ENCODE peak calls at places on chromosome 19, in eight cellular contexts. One of them, this sample, is unnamed.

GRCh38 chr19:53982056-53982455 is 9.4 kb upstream of the CACNG6 start:
- DNase-seq in body of pancreas: no peak
- DNase-seq in lower leg skin: no peak
- DNase-seq in H54: no peak
- DNase-seq in IMR-90: no peak
- DNase-seq in uterus: no peak
- DNase-seq in ovary: no peak
- DNase-seq in H1: peak; percentile 67
- DNase-seq in this sample: no peak

GRCh38 chr19:57803594-57804325 is 11.0 kb downstream of the ZNF552 start:
- DNase-seq in body of pancreas: no peak
- DNase-seq in lower leg skin: no peak
- DNase-seq in H54: peak; percentile 52
- DNase-seq in IMR-90: peak; percentile 79
- DNase-seq in uterus: peak; percentile 23
- DNase-seq in ovary: peak; percentile 52
- DNase-seq in H1: peak; percentile 78
- DNase-seq in this sample: no peak

GRCh38 chr19:15266683-15267082 is 34.4 kb upstream of the EPHX3 start:
- DNase-seq in body of pancreas: no peak
- DNase-seq in lower leg skin: no peak
- DNase-seq in H54: no peak
- DNase-seq in IMR-90: no peak
- DNase-seq in uterus: no peak
- DNase-seq in ovary: no peak
- DNase-seq in H1: no peak
- DNase-seq in this sample: no peak

GRCh38 chr19:33501957-33502356 is 19.6 kb downstream of the PEPD start:
- DNase-seq in body of pancreas: no peak
- DNase-seq in lower leg skin: no peak
- DNase-seq in H54: no peak
- DNase-seq in IMR-90: no peak
- DNase-seq in uterus: no peak
- DNase-seq in ovary: no peak
- DNase-seq in H1: no peak
- DNase-seq in this sample: no peak

GRCh38 chr19:58475714-58476497 is at the start of gene ZNF446:
- DNase-seq in body of pancreas: peak; percentile 98
- DNase-seq in lower leg skin: peak; percentile 98
- DNase-seq in H54: peak; percentile 99
- DNase-seq in IMR-90: peak; percentile 94
- DNase-seq in uterus: peak; percentile 96
- DNase-seq in ovary: peak; percentile 97
- DNase-seq in H1: peak; percentile 93
- DNase-seq in this sample: peak; percentile 98

GRCh38 chr19:38742296-38742695 is 2.0 kb downstream of the CAPN12 start:
- DNase-seq in body of pancreas: no peak
- DNase-seq in lower leg skin: no peak
- DNase-seq in H54: no peak
- DNase-seq in IMR-90: no peak
- DNase-seq in uterus: no peak
- DNase-seq in ovary: peak; percentile 28
- DNase-seq in H1: no peak
- DNase-seq in this sample: no peak

GRCh38 chr19:6987850-6988249 is 33.4 kb downstream of the MBD3L2B start:
- DNase-seq in body of pancreas: peak; percentile 15
- DNase-seq in lower leg skin: no peak
- DNase-seq in H54: no peak
- DNase-seq in IMR-90: no peak
- DNase-seq in uterus: no peak
- DNase-seq in ovary: no peak
- DNase-seq in H1: no peak
- DNase-seq in this sample: no peak

GRCh38 chr19:39802958-39803357 is 24.3 kb downstream of the LEUTX start:
- DNase-seq in body of pancreas: no peak
- DNase-seq in lower leg skin: no peak
- DNase-seq in H54: no peak
- DNase-seq in IMR-90: no peak
- DNase-seq in uterus: no peak
- DNase-seq in ovary: no peak
- DNase-seq in H1: no peak
- DNase-seq in this sample: no peak

GRCh38 chr19:5936308-5936980 is 22.4 kb downstream of the CAPS start:
- DNase-seq in body of pancreas: peak; percentile 54
- DNase-seq in lower leg skin: no peak
- DNase-seq in H54: no peak
- DNase-seq in IMR-90: no peak
- DNase-seq in uterus: no peak
- DNase-seq in ovary: no peak
- DNase-seq in H1: no peak
- DNase-seq in this sample: no peak

GRCh38 chr19:5933391-5933998 is 19.4 kb downstream of the CAPS start:
- DNase-seq in body of pancreas: no peak
- DNase-seq in lower leg skin: no peak
- DNase-seq in H54: no peak
- DNase-seq in IMR-90: no peak
- DNase-seq in uterus: peak; percentile 47
- DNase-seq in ovary: no peak
- DNase-seq in H1: no peak
- DNase-seq in this sample: no peak

GRCh38 chr19:5934002-5934401 is 19.9 kb downstream of the CAPS start:
- DNase-seq in body of pancreas: no peak
- DNase-seq in lower leg skin: no peak
- DNase-seq in H54: no peak
- DNase-seq in IMR-90: peak; percentile 16
- DNase-seq in uterus: no peak
- DNase-seq in ovary: no peak
- DNase-seq in H1: no peak
- DNase-seq in this sample: no peak

GRCh38 chr19:5935473-5936307 is 21.6 kb downstream of the CAPS start:
- DNase-seq in body of pancreas: no peak
- DNase-seq in lower leg skin: no peak
- DNase-seq in H54: no peak
- DNase-seq in IMR-90: peak; percentile 35
- DNase-seq in uterus: no peak
- DNase-seq in ovary: no peak
- DNase-seq in H1: no peak
- DNase-seq in this sample: no peak

GRCh38 chr19:5934779-5935472 is 20.9 kb downstream of the CAPS start:
- DNase-seq in body of pancreas: peak; percentile 39
- DNase-seq in lower leg skin: no peak
- DNase-seq in H54: no peak
- DNase-seq in IMR-90: peak; percentile 90
- DNase-seq in uterus: peak; percentile 78
- DNase-seq in ovary: peak; percentile 74
- DNase-seq in H1: no peak
- DNase-seq in this sample: no peak
- TF ChIP-seq POLR2A in body of pancreas: no peak
- TF ChIP-seq POLR2A in lower leg skin: no peak
- TF ChIP-seq POLR2A in H54: no peak
- TF ChIP-seq POLR2A in IMR-90: no peak
- TF ChIP-seq POLR2A in uterus: no peak
- TF ChIP-seq POLR2A in ovary: no peak
- TF ChIP-seq POLR2A in H1: no peak
- TF ChIP-seq POLR2A in this sample: no peak

GRCh38 chr19:13778398-13778797 is 4.1 kb downstream of the C19orf53 start:
- DNase-seq in body of pancreas: no peak
- DNase-seq in lower leg skin: no peak
- DNase-seq in H54: no peak
- DNase-seq in IMR-90: no peak
- DNase-seq in uterus: no peak
- DNase-seq in ovary: no peak
- DNase-seq in H1: no peak
- DNase-seq in this sample: no peak

GRCh38 chr19:13770013-13770635 is 4.1 kb upstream of the C19orf53 start:
- DNase-seq in body of pancreas: no peak
- DNase-seq in lower leg skin: no peak
- DNase-seq in H54: no peak
- DNase-seq in IMR-90: no peak
- DNase-seq in uterus: no peak
- DNase-seq in ovary: no peak
- DNase-seq in H1: no peak
- DNase-seq in this sample: no peak

GRCh38 chr19:13778847-13779246 is 4.6 kb downstream of the C19orf53 start:
- DNase-seq in body of pancreas: no peak
- DNase-seq in lower leg skin: no peak
- DNase-seq in H54: no peak
- DNase-seq in IMR-90: no peak
- DNase-seq in uterus: no peak
- DNase-seq in ovary: no peak
- DNase-seq in H1: no peak
- DNase-seq in this sample: no peak

GRCh38 chr19:13768510-13768909 is 4.2 kb downstream of the MRI1 start:
- DNase-seq in body of pancreas: no peak
- DNase-seq in lower leg skin: no peak
- DNase-seq in H54: no peak
- DNase-seq in IMR-90: no peak
- DNase-seq in uterus: no peak
- DNase-seq in ovary: no peak
- DNase-seq in H1: no peak
- DNase-seq in this sample: no peak

DNA sequence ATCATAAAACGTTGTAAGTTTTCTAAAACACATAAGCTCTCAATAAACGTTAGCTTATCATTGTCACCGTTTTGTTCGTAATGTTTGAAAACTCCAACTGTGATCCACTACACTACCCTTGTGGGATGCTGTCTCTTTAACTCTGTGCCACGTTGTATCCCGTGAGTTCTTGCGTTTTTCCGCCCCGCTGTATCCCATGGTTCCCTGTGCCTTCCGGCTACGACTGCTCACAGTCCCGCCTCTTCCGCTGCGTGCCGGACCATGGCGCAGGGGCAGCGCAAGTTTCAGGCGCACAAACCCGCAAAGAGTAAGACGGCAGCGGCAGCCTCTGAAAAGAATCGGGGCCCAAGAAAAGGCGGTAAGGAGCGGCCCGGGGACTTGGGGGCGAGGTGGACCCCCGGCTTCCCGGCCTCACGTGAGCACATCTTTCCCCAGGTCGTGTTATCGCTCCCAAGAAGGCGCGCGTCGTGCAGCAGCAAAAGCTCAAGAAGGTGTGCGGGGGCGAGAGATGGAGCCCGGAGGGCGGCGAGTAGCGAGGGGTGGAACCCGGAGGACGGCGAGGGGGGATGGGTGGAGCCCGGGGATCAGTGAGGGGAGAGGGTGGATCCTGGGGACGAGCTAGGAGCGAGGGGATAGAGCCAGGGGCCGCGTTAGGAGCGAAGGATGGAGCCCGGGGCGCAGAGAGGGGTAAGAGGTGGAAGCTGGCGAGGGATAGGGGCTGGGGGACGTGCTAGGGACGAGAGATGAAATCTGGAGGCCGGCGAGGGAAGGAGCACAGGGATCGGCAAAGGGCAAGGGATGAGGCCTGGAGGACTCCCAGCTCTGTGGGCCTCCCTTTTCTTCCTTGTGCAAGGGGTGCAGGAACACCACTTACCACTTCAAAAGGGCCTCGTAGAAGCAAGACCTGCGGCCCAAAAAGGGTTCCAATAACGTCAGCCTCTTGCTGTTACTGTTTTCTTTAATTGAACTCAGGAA is at the start of gene C19orf53:
- DNase-seq in body of pancreas: peak; percentile 91
- DNase-seq in lower leg skin: peak; percentile 89
- DNase-seq in H54: peak; percentile 85
- DNase-seq in IMR-90: peak; percentile 94
- DNase-seq in uterus: peak; percentile 90
- DNase-seq in ovary: peak; percentile 92
- DNase-seq in H1: peak; percentile 85
- DNase-seq in this sample: peak; percentile 93
- TF ChIP-seq POLR2A in body of pancreas: peak; percentile 63
- TF ChIP-seq POLR2A in lower leg skin: no peak
- TF ChIP-seq POLR2A in H54: peak; percentile 85
- TF ChIP-seq POLR2A in IMR-90: peak; percentile 74
- TF ChIP-seq POLR2A in uterus: peak; percentile 73
- TF ChIP-seq POLR2A in ovary: peak; percentile 93
- TF ChIP-seq POLR2A in H1: peak; percentile 88
- TF ChIP-seq POLR2A in this sample: no peak

GRCh38 chr19:46411088-46412033 is 2.0 kb downstream of the CCDC8 start:
- DNase-seq in body of pancreas: no peak
- DNase-seq in lower leg skin: no peak
- DNase-seq in H54: no peak
- DNase-seq in IMR-90: no peak
- DNase-seq in uterus: no peak
- DNase-seq in ovary: no peak
- DNase-seq in H1: no peak
- DNase-seq in this sample: no peak

GRCh38 chr19:46416077-46416709 is 2.8 kb upstream of the CCDC8 start:
- DNase-seq in body of pancreas: peak; percentile 91
- DNase-seq in lower leg skin: no peak
- DNase-seq in H54: peak; percentile 33
- DNase-seq in IMR-90: peak; percentile 75
- DNase-seq in uterus: peak; percentile 93
- DNase-seq in ovary: peak; percentile 98
- DNase-seq in H1: peak; percentile 95
- DNase-seq in this sample: peak; percentile 91

GRCh38 chr19:46412034-46412982 is 1.1 kb downstream of the CCDC8 start:
- DNase-seq in body of pancreas: no peak
- DNase-seq in lower leg skin: no peak
- DNase-seq in H54: no peak
- DNase-seq in IMR-90: no peak
- DNase-seq in uterus: no peak
- DNase-seq in ovary: peak; percentile 50
- DNase-seq in H1: no peak
- DNase-seq in this sample: no peak

GRCh38 chr19:46412983-46413261 is 442 bp downstream of the CCDC8 start:
- DNase-seq in body of pancreas: no peak
- DNase-seq in lower leg skin: no peak
- DNase-seq in H54: no peak
- DNase-seq in IMR-90: no peak
- DNase-seq in uterus: no peak
- DNase-seq in ovary: no peak
- DNase-seq in H1: no peak
- DNase-seq in this sample: no peak

GRCh38 chr19:46413262-46414031 is at the start of gene CCDC8:
- DNase-seq in body of pancreas: peak; percentile 96
- DNase-seq in lower leg skin: no peak
- DNase-seq in H54: no peak
- DNase-seq in IMR-90: peak; percentile 92
- DNase-seq in uterus: peak; percentile 95
- DNase-seq in ovary: peak; percentile 96
- DNase-seq in H1: peak; percentile 91
- DNase-seq in this sample: peak; percentile 90
- TF ChIP-seq POLR2A in body of pancreas: peak; percentile 86
- TF ChIP-seq POLR2A in lower leg skin: no peak
- TF ChIP-seq POLR2A in H54: no peak
- TF ChIP-seq POLR2A in IMR-90: peak; percentile 47
- TF ChIP-seq POLR2A in uterus: peak; percentile 84
- TF ChIP-seq POLR2A in ovary: peak; percentile 93
- TF ChIP-seq POLR2A in H1: no peak
- TF ChIP-seq POLR2A in this sample: peak; percentile 79

DNA sequence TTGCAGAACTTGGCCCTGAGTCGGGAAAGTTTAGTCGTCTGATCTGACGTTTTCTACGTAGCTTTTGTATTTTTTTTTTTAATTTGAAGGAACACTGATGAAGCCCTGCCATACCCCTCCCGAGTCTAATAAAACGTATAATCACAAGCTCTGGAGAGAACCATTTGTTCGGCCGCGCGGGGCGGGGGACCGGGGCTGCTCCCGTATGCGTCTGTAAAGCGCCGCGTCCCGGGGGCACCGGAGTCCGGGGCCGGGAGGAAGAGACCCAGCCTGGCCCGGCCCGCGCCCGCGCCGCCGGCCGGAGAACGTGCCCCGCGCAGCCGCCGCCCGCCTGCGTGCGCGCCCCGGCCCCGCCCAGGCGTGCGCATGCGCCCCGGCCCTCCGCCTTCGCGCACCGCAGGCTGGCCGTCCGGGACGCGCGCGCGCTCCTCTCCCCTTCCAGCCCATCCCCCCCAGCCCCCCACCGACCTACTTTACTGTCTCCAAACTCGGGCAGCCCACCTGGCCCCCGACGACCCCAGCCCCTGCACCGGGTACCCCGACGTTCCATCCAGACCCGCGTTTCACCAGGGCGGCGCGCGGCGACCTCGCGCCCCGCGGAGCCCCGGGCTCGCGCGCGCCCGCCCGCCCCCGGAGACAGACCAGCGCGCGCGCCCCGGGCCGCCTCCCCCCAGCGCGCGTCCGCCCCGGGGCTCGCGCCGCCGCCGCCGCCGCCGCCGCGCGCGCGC is 780 bp upstream of the USF2 start:
- DNase-seq in body of pancreas: peak; percentile 71
- DNase-seq in lower leg skin: peak; percentile 50
- DNase-seq in H54: peak; percentile 95
- DNase-seq in IMR-90: peak; percentile 67
- DNase-seq in uterus: peak; percentile 79
- DNase-seq in ovary: peak; percentile 87
- DNase-seq in H1: peak; percentile 81
- DNase-seq in this sample: peak; percentile 86
- TF ChIP-seq POLR2A in body of pancreas: no peak
- TF ChIP-seq POLR2A in lower leg skin: no peak
- TF ChIP-seq POLR2A in H54: peak; percentile 70
- TF ChIP-seq POLR2A in IMR-90: peak; percentile 56
- TF ChIP-seq POLR2A in uterus: peak; percentile 24
- TF ChIP-seq POLR2A in ovary: peak; percentile 84
- TF ChIP-seq POLR2A in H1: peak; percentile 38
- TF ChIP-seq POLR2A in this sample: peak; percentile 36